ENCODE peak calls at places on chromosomes 16 and 17, in ten cellular contexts. G is gastrocnemius medialis, T is heart left ventricle, H is esophagus squamous epithelium, O is IMR-90, D is ovary, Z is right lobe of liver, Q is HCT116, N is body of pancreas, C is transverse colon. E is an unnamed sample. For H3K36me3, the result is how much of the 10 kb centered on the place peaks cover.

GRCh38 chr17:18184143-18185007 is 747 bp downstream of the ALKBH5 start:
- DNase-seq in G (peak), T (peak), H (no peak), O (peak), D (peak), Z (peak), Q (no peak), N (peak), C (peak), E (no peak)

GRCh38 chr17:51142597-51142996 is 10.8 kb upstream of the NME1 start:
- DNase-seq in G (no peak), T (no peak), H (no peak), O (no peak), D (no peak), Z (no peak), Q (no peak), N (no peak), C (no peak), E (no peak)

GRCh38 chr16:87895641-87896141 is 26.4 kb upstream of the SLC7A5 start:
- DNase-seq in G (no peak), T (no peak), H (no peak), O (peak), D (no peak), Z (no peak), Q (no peak), N (no peak), C (peak), E (no peak)

GRCh38 chr17:80487511-80487910 is 11.1 kb upstream of the NPTX1 start:
- DNase-seq in G (no peak), T (no peak), H (no peak), O (no peak), D (no peak), Z (no peak), Q (no peak), N (no peak), C (no peak), E (no peak)

GRCh38 chr17:42180922-42181850 is at the start of gene KCNH4:
- DNase-seq in G (peak), T (peak), H (no peak), O (peak), D (peak), Z (peak), Q (peak), N (peak), C (peak), E (no peak)

GRCh38 chr17:65856865-65857264 is 295.4 kb upstream of the AXIN2 start:
- DNase-seq in G (no peak), T (no peak), H (no peak), O (peak), D (no peak), Z (no peak), Q (no peak), N (no peak), C (no peak), E (no peak)

GRCh38 chr17:56593073-56593740 is at the start of gene NOG:
- DNase-seq in G (peak), T (peak), H (no peak), O (peak), D (peak), Z (peak), Q (no peak), N (peak), C (no peak), E (no peak)

GRCh38 chr16:63629272-63629671 is 1492.6 kb downstream of the CDH11 start:
- DNase-seq in G (no peak), T (no peak), H (no peak), O (no peak), D (no peak), Z (no peak), Q (no peak), N (no peak), C (no peak), E (no peak)

GRCh38 chr17:44501866-44502265 is 1.3 kb downstream of the GPATCH8 start:
- DNase-seq in G (no peak), T (no peak), H (no peak), O (peak), D (no peak), Z (no peak), Q (no peak), N (no peak), C (no peak), E (no peak)

GRCh38 chr17:76531501-76532038 is 5.9 kb downstream of the CYGB start:
- DNase-seq in G (no peak), T (no peak), H (no peak), O (no peak), D (no peak), Z (no peak), Q (no peak), N (no peak), C (no peak), E (no peak)

GRCh38 chr16:25228372-25228771 is 11.6 kb downstream of the AQP8 start:
- DNase-seq in G (no peak), T (no peak), H (no peak), O (no peak), D (no peak), Z (no peak), Q (no peak), N (no peak), C (no peak), E (no peak)

GRCh38 chr16:85621698-85622433 is 8.7 kb downstream of the GSE1 start:
- DNase-seq in G (no peak), T (no peak), H (no peak), O (no peak), D (no peak), Z (no peak), Q (no peak), N (peak), C (peak), E (no peak)

GRCh38 chr17:71830916-71831315 is 289.9 kb upstream of the SOX9 start:
- DNase-seq in G (no peak), T (no peak), H (no peak), O (no peak), D (no peak), Z (no peak), Q (no peak), N (no peak), C (no peak), E (no peak)

GRCh38 chr17:72811976-72812687 is 280.4 kb downstream of the SLC39A11 start:
- DNase-seq in G (no peak), T (no peak), H (no peak), O (no peak), D (no peak), Z (no peak), Q (no peak), N (no peak), C (no peak), E (no peak)

GRCh38 chr16:68737046-68737729 is at the start of gene CDH1:
- DNase-seq in G (no peak), T (no peak), H (no peak), O (no peak), D (peak), Z (peak), Q (peak), N (peak), C (peak), E (no peak)

GRCh38 chr17:45857977-45858708 is 13.5 kb downstream of the SPPL2C start:
- DNase-seq in G (no peak), T (no peak), H (no peak), O (peak), D (no peak), Z (no peak), Q (no peak), N (no peak), C (no peak), E (no peak)

GRCh38 chr16:84453061-84453752 is 51.3 kb downstream of the MEAK7 start:
- DNase-seq in G (no peak), T (no peak), H (no peak), O (no peak), D (no peak), Z (no peak), Q (no peak), N (no peak), C (no peak), E (no peak)

GRCh38 chr16:3884398-3884797 is 3.9 kb upstream of the CREBBP start:
- DNase-seq in G (no peak), T (no peak), H (no peak), O (no peak), D (no peak), Z (no peak), Q (no peak), N (no peak), C (no peak), E (no peak)

GRCh38 chr16:27301236-27301861 is 12.4 kb upstream of the IL4R start:
- DNase-seq in G (no peak), T (no peak), H (no peak), O (no peak), D (no peak), Z (no peak), Q (no peak), N (no peak), C (no peak), E (no peak)

GRCh38 chr17:76384987-76385891 is 830 bp downstream of the SPHK1 start:
- DNase-seq in G (no peak), T (peak), H (no peak), O (peak), D (peak), Z (no peak), Q (no peak), N (peak), C (peak), E (no peak)

GRCh38 chr17:60471451-60471850 is 49.2 kb downstream of the CHCT1 start:
- DNase-seq in G (no peak), T (no peak), H (no peak), O (no peak), D (no peak), Z (no peak), Q (no peak), N (no peak), C (no peak), E (no peak)

GRCh38 chr16:79897444-79898146 is 297.1 kb upstream of the MAF start:
- DNase-seq in G (no peak), T (no peak), H (no peak), O (no peak), D (no peak), Z (peak), Q (no peak), N (no peak), C (peak), E (peak)

GRCh38 chr16:66510711-66511614 is 39.0 kb downstream of the TK2 start:
- DNase-seq in G (no peak), T (no peak), H (no peak), O (no peak), D (peak), Z (peak), Q (no peak), N (peak), C (no peak), E (no peak)

GRCh38 chr17:67528751-67529436 is 151.8 kb downstream of the PITPNC1 start:
- DNase-seq in G (no peak), T (peak), H (no peak), O (peak), D (peak), Z (peak), Q (peak), N (peak), C (peak), E (peak)

GRCh38 chr16:1559446-1559975 is 26.0 kb downstream of the TMEM204 start:
- DNase-seq in G (no peak), T (no peak), H (no peak), O (no peak), D (no peak), Z (no peak), Q (no peak), N (no peak), C (no peak), E (no peak)

GRCh38 chr17:81715872-81716673 is 4.0 kb downstream of the SLC25A10 start:
- DNase-seq in G (no peak), T (no peak), H (no peak), O (no peak), D (no peak), Z (peak), Q (no peak), N (no peak), C (no peak), E (no peak)

GRCh38 chr17:32882734-32883133 is 5.8 kb upstream of the MYO1D start:
- DNase-seq in G (no peak), T (no peak), H (no peak), O (peak), D (no peak), Z (no peak), Q (no peak), N (no peak), C (no peak), E (peak)

GRCh38 chr17:61253293-61253801 is 146.3 kb upstream of the TBX2 start:
- DNase-seq in G (peak), T (peak), H (no peak), O (no peak), D (no peak), Z (no peak), Q (no peak), N (peak), C (no peak), E (no peak)

GRCh38 chr17:80315517-80316182 is 55.0 kb downstream of the RNF213 start:
- DNase-seq in G (no peak), T (no peak), H (no peak), O (no peak), D (no peak), Z (no peak), Q (no peak), N (no peak), C (no peak), E (no peak)

GRCh38 chr16:30078744-30079143 is 3.0 kb downstream of the PPP4C start:
- DNase-seq in G (no peak), T (no peak), H (no peak), O (no peak), D (no peak), Z (no peak), Q (no peak), N (no peak), C (no peak), E (no peak)

GRCh38 chr16:4534151-4534790 is 4.3 kb downstream of the CDIP1 start:
- DNase-seq in G (no peak), T (no peak), H (no peak), O (no peak), D (no peak), Z (no peak), Q (no peak), N (peak), C (no peak), E (no peak)

GRCh38 chr17:78276098-78276497 is 44.7 kb downstream of the TMEM235 start:
- DNase-seq in G (no peak), T (no peak), H (no peak), O (no peak), D (no peak), Z (no peak), Q (no peak), N (no peak), C (no peak), E (no peak)
- H3K36me3 ChIP-seq in G (under half), T (under half), H (under half), O (under half), D (under half), Z (under half), Q (under half), N (under half), C (under half), E (under half)

GRCh38 chr17:7631398-7632380 is 1.8 kb downstream of the SHBG start:
- DNase-seq in G (no peak), T (peak), H (no peak), O (no peak), D (no peak), Z (peak), Q (no peak), N (no peak), C (no peak), E (no peak)
- TF ChIP-seq POLR2A in G (no peak), T (no peak), H (no peak), O (no peak), D (no peak), Z (no peak), Q (no peak), N (no peak), C (no peak), E (no peak)

GRCh38 chr16:49127103-49127502 is 154.5 kb downstream of the CBLN1 start:
- DNase-seq in G (no peak), T (no peak), H (no peak), O (no peak), D (no peak), Z (no peak), Q (no peak), N (no peak), C (no peak), E (no peak)
- H3K36me3 ChIP-seq in G (under half), T (under half), H (under half), O (under half), D (under half), Z (under half), Q (under half), N (under half), C (under half), E (under half)

GRCh38 chr17:1220346-1220745 is 40.6 kb upstream of the ABR start:
- DNase-seq in G (no peak), T (no peak), H (no peak), O (no peak), D (no peak), Z (no peak), Q (no peak), N (no peak), C (no peak), E (no peak)

GRCh38 chr17:1223662-1224061 is 43.9 kb upstream of the ABR start:
- DNase-seq in G (no peak), T (no peak), H (no peak), O (no peak), D (no peak), Z (no peak), Q (no peak), N (no peak), C (no peak), E (no peak)

GRCh38 chr17:1222321-1222720 is 42.5 kb upstream of the ABR start:
- DNase-seq in G (no peak), T (no peak), H (no peak), O (no peak), D (no peak), Z (no peak), Q (no peak), N (no peak), C (no peak), E (no peak)

GRCh38 chr17:1224330-1224729 is 44.5 kb upstream of the ABR start:
- DNase-seq in G (no peak), T (no peak), H (no peak), O (no peak), D (no peak), Z (no peak), Q (no peak), N (no peak), C (peak), E (no peak)

DNA sequence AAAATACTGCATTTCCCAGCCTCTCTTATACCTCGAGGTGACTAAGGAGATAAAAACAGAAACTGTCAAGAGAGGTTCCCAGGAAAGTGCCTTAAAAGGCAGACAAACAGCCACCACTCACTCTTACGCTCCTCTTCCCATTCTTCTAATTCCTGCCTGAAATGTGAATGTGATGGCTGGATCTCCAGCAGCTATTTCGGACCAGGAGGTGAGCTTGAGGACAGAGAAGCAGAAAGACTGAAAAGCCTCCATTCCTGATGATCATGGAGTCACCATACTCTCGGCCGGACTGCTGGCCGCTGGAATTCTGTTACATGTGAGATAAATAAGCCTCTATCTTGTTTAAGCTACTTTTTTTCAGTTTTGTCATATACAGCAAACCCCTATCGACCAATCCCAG is 41.4 kb upstream of the ABR start:
- DNase-seq in G (no peak), T (no peak), H (no peak), O (no peak), D (no peak), Z (no peak), Q (no peak), N (no peak), C (no peak), E (no peak)
- TF ChIP-seq POLR2A in G (no peak), T (no peak), H (no peak), O (no peak), D (no peak), Z (no peak), Q (no peak), N (no peak), C (no peak), E (no peak)